ENCODE peak calls at places on chromosomes 7 and 10, in six cellular contexts. Q is amniotic stem cell, R is NCI-H2081, O is cardiac muscle cell, S is KBM-7, G is NCI-H1694 treated with DMSO at 0.1 percent for 48 hours. F is an unnamed sample.

GRCh38 chr7:81075150-81075549 is 156.3 kb upstream of the SEMA3C start:
- DNase-seq in Q (no peak), R (no peak), O (no peak), S (no peak), G (no peak), F (no peak)

GRCh38 chr10:58972576-58973234 is 203.7 kb upstream of the PHYHIPL start:
- DNase-seq in Q (no peak), R (no peak), O (no peak), S (no peak), G (no peak), F (no peak)

GRCh38 chr7:158444501-158445420 is 142.9 kb downstream of the PTPRN2 start:
- DNase-seq in Q (no peak), R (no peak), O (no peak), S (no peak), G (no peak), F (no peak)

GRCh38 chr7:778968-779451 is 51.9 kb upstream of the PRKAR1B start:
- DNase-seq in Q (no peak), R (peak; percentile 70), O (no peak), S (no peak), G (peak; percentile 56), F (peak; percentile 86)

GRCh38 chr10:88890681-88891371 is 10.8 kb downstream of the STAMBPL1 start:
- DNase-seq in Q (no peak), R (no peak), O (no peak), S (no peak), G (no peak), F (no peak)

GRCh38 chr7:92461027-92462003 is 14.0 kb downstream of the GATAD1 start:
- DNase-seq in Q (peak; percentile 16), R (peak; percentile 71), O (peak; percentile 48), S (peak; percentile 60), G (peak; percentile 45), F (peak; percentile 49)

GRCh38 chr7:831596-832291 is 532 bp upstream of the SUN1 start:
- DNase-seq in Q (peak; percentile 84), R (no peak), O (peak; percentile 47), S (peak; percentile 43), G (peak; percentile 9), F (no peak)

GRCh38 chr10:12489806-12490205 is 140.5 kb downstream of the CAMK1D start:
- DNase-seq in Q (no peak), R (no peak), O (peak; percentile 18), S (no peak), G (no peak), F (no peak)

GRCh38 chr7:17660116-17660515 is 280.2 kb downstream of the SNX13 start:
- DNase-seq in Q (peak; percentile 59), R (no peak), O (no peak), S (no peak), G (no peak), F (no peak)

GRCh38 chr7:33700001-33700899 is 205.1 kb upstream of the BMPER start:
- DNase-seq in Q (no peak), R (no peak), O (no peak), S (no peak), G (no peak), F (no peak)

GRCh38 chr7:100829150-100829716 is 1.9 kb upstream of the EPHB4 start:
- DNase-seq in Q (no peak), R (no peak), O (peak; percentile 35), S (no peak), G (no peak), F (no peak)

GRCh38 chr7:55050286-55050685 is 31.5 kb downstream of the EGFR start:
- DNase-seq in Q (no peak), R (no peak), O (no peak), S (no peak), G (peak; percentile 91), F (no peak)

GRCh38 chr10:26367771-26368170 is 70.4 kb upstream of the APBB1IP start:
- DNase-seq in Q (no peak), R (no peak), O (peak; percentile 81), S (peak; percentile 77), G (no peak), F (no peak)

GRCh38 chr7:420142-421055 is 99.2 kb downstream of the PDGFA start:
- DNase-seq in Q (no peak), R (no peak), O (no peak), S (no peak), G (no peak), F (no peak)

GRCh38 chr10:69453759-69454158 is 2.5 kb downstream of the TSPAN15 start:
- DNase-seq in Q (no peak), R (no peak), O (no peak), S (no peak), G (no peak), F (no peak)

F was measured in NCI-H345.